ENCODE peak calls at places on chromosome 13, in ten cellular contexts. One of them, this sample, is unnamed.
A peak's percentile ranks its signal among the peaks of the same experiment; 100 is the strongest.

GRCh38 chr13:114105351-114106225 is 26.8 kb downstream of the RASA3 start:
- DNase-seq in breast epithelium: peak; percentile 43
- DNase-seq in GM23248: no peak
- DNase-seq in cardiac muscle cell: no peak
- DNase-seq in ovary: peak; percentile 17
- DNase-seq in upper lobe of right lung: peak; percentile 57
- DNase-seq in neural progenitor cell: no peak
- DNase-seq in tibial nerve: no peak
- DNase-seq in effector memory CD4-positive, alpha-beta T cell: no peak
- DNase-seq in uterus: peak; percentile 15
- DNase-seq in this sample: no peak

GRCh38 chr13:43687038-43687437 is 99.7 kb downstream of the ENOX1 start:
- DNase-seq in breast epithelium: no peak
- DNase-seq in GM23248: no peak
- DNase-seq in cardiac muscle cell: no peak
- DNase-seq in ovary: no peak
- DNase-seq in upper lobe of right lung: no peak
- DNase-seq in neural progenitor cell: no peak
- DNase-seq in tibial nerve: no peak
- DNase-seq in effector memory CD4-positive, alpha-beta T cell: no peak
- DNase-seq in uterus: no peak
- DNase-seq in this sample: no peak

GRCh38 chr13:24208314-24208713 is 47.8 kb downstream of the SPATA13 start:
- DNase-seq in breast epithelium: no peak
- DNase-seq in GM23248: peak; percentile 91
- DNase-seq in cardiac muscle cell: peak; percentile 82
- DNase-seq in ovary: no peak
- DNase-seq in upper lobe of right lung: no peak
- DNase-seq in neural progenitor cell: no peak
- DNase-seq in tibial nerve: peak; percentile 19
- DNase-seq in effector memory CD4-positive, alpha-beta T cell: no peak
- DNase-seq in uterus: no peak
- DNase-seq in this sample: no peak

GRCh38 chr13:34886476-34886875 is 55.6 kb upstream of the NBEA start:
- DNase-seq in breast epithelium: no peak
- DNase-seq in GM23248: peak; percentile 7
- DNase-seq in cardiac muscle cell: no peak
- DNase-seq in ovary: no peak
- DNase-seq in upper lobe of right lung: no peak
- DNase-seq in neural progenitor cell: no peak
- DNase-seq in tibial nerve: no peak
- DNase-seq in effector memory CD4-positive, alpha-beta T cell: no peak
- DNase-seq in uterus: no peak
- DNase-seq in this sample: no peak

GRCh38 chr13:24511824-24512207 is 762 bp downstream of the PARP4 start:
- DNase-seq in breast epithelium: no peak
- DNase-seq in GM23248: no peak
- DNase-seq in cardiac muscle cell: no peak
- DNase-seq in ovary: no peak
- DNase-seq in upper lobe of right lung: no peak
- DNase-seq in neural progenitor cell: no peak
- DNase-seq in tibial nerve: no peak
- DNase-seq in effector memory CD4-positive, alpha-beta T cell: no peak
- DNase-seq in uterus: no peak
- DNase-seq in this sample: no peak

GRCh38 chr13:94886191-94886590 is 173.8 kb upstream of the SOX21 start:
- DNase-seq in breast epithelium: no peak
- DNase-seq in GM23248: no peak
- DNase-seq in cardiac muscle cell: peak; percentile 17
- DNase-seq in ovary: no peak
- DNase-seq in upper lobe of right lung: no peak
- DNase-seq in neural progenitor cell: peak; percentile 5
- DNase-seq in tibial nerve: no peak
- DNase-seq in effector memory CD4-positive, alpha-beta T cell: no peak
- DNase-seq in uterus: no peak
- DNase-seq in this sample: no peak

GRCh38 chr13:48629282-48629681 is 24.4 kb upstream of the CYSLTR2 start:
- DNase-seq in breast epithelium: no peak
- DNase-seq in GM23248: no peak
- DNase-seq in cardiac muscle cell: no peak
- DNase-seq in ovary: no peak
- DNase-seq in upper lobe of right lung: no peak
- DNase-seq in neural progenitor cell: no peak
- DNase-seq in tibial nerve: no peak
- DNase-seq in effector memory CD4-positive, alpha-beta T cell: no peak
- DNase-seq in uterus: no peak
- DNase-seq in this sample: no peak

GRCh38 chr13:113552786-113553540 is 31.6 kb upstream of the TFDP1 start:
- DNase-seq in breast epithelium: peak; percentile 40
- DNase-seq in GM23248: no peak
- DNase-seq in cardiac muscle cell: no peak
- DNase-seq in ovary: peak; percentile 19
- DNase-seq in upper lobe of right lung: peak; percentile 32
- DNase-seq in neural progenitor cell: no peak
- DNase-seq in tibial nerve: no peak
- DNase-seq in effector memory CD4-positive, alpha-beta T cell: no peak
- DNase-seq in uterus: peak; percentile 9
- DNase-seq in this sample: no peak

GRCh38 chr13:33316890-33317289 is 31.3 kb upstream of the STARD13 start:
- DNase-seq in breast epithelium: no peak
- DNase-seq in GM23248: no peak
- DNase-seq in cardiac muscle cell: no peak
- DNase-seq in ovary: no peak
- DNase-seq in upper lobe of right lung: no peak
- DNase-seq in neural progenitor cell: no peak
- DNase-seq in tibial nerve: no peak
- DNase-seq in effector memory CD4-positive, alpha-beta T cell: no peak
- DNase-seq in uterus: no peak
- DNase-seq in this sample: no peak

GRCh38 chr13:40968416-40969000 is 50.6 kb downstream of the ELF1 start:
- DNase-seq in breast epithelium: no peak
- DNase-seq in GM23248: peak; percentile 13
- DNase-seq in cardiac muscle cell: no peak
- DNase-seq in ovary: no peak
- DNase-seq in upper lobe of right lung: no peak
- DNase-seq in neural progenitor cell: no peak
- DNase-seq in tibial nerve: no peak
- DNase-seq in effector memory CD4-positive, alpha-beta T cell: no peak
- DNase-seq in uterus: no peak
- DNase-seq in this sample: no peak

GRCh38 chr13:40970803-40971202 is 48.3 kb downstream of the ELF1 start:
- DNase-seq in breast epithelium: no peak
- DNase-seq in GM23248: no peak
- DNase-seq in cardiac muscle cell: no peak
- DNase-seq in ovary: no peak
- DNase-seq in upper lobe of right lung: no peak
- DNase-seq in neural progenitor cell: no peak
- DNase-seq in tibial nerve: no peak
- DNase-seq in effector memory CD4-positive, alpha-beta T cell: no peak
- DNase-seq in uterus: no peak
- DNase-seq in this sample: no peak

GRCh38 chr13:40969169-40969901 is 49.8 kb downstream of the ELF1 start:
- DNase-seq in breast epithelium: no peak
- DNase-seq in GM23248: no peak
- DNase-seq in cardiac muscle cell: no peak
- DNase-seq in ovary: no peak
- DNase-seq in upper lobe of right lung: no peak
- DNase-seq in neural progenitor cell: no peak
- DNase-seq in tibial nerve: no peak
- DNase-seq in effector memory CD4-positive, alpha-beta T cell: peak; percentile 21
- DNase-seq in uterus: no peak
- DNase-seq in this sample: no peak

GRCh38 chr13:40973409-40973808 is 45.7 kb downstream of the ELF1 start:
- DNase-seq in breast epithelium: no peak
- DNase-seq in GM23248: no peak
- DNase-seq in cardiac muscle cell: no peak
- DNase-seq in ovary: no peak
- DNase-seq in upper lobe of right lung: no peak
- DNase-seq in neural progenitor cell: no peak
- DNase-seq in tibial nerve: no peak
- DNase-seq in effector memory CD4-positive, alpha-beta T cell: no peak
- DNase-seq in uterus: no peak
- DNase-seq in this sample: no peak

DNA sequence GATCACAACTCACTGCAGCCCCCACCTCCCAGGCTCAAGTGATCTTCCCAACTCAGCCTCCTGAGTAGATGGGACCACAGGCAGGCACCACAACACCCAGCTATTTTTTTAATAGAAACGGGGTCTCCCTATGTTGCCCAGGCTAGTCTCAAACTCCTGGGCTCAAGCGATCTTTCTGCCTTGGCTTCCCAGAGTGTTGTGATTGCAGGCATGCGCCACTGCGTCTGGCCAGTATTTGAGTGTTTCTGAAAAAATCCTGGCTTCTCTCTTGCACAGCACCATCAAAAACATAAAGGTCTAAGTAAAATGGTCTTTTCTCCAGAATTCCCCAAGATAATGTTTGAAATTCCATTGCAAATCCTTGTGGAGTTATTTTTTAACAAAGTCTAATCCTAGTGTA is 47.8 kb downstream of the ELF1 start:
- DNase-seq in breast epithelium: no peak
- DNase-seq in GM23248: no peak
- DNase-seq in cardiac muscle cell: no peak
- DNase-seq in ovary: no peak
- DNase-seq in upper lobe of right lung: no peak
- DNase-seq in neural progenitor cell: no peak
- DNase-seq in tibial nerve: no peak
- DNase-seq in effector memory CD4-positive, alpha-beta T cell: no peak
- DNase-seq in uterus: no peak
- DNase-seq in this sample: no peak
- H3K4me1 ChIP-seq in breast epithelium: peaks cover 14% of the 10 kb centered on the region
- H3K4me1 ChIP-seq in GM23248: peaks cover 16% of the 10 kb centered on the region
- H3K4me1 ChIP-seq in cardiac muscle cell: peaks cover 16% of the 10 kb centered on the region
- H3K4me1 ChIP-seq in ovary: peaks cover 5% of the 10 kb centered on the region
- H3K4me1 ChIP-seq in upper lobe of right lung: peaks cover 88% of the 10 kb centered on the region
- H3K4me1 ChIP-seq in neural progenitor cell: peaks cover 7% of the 10 kb centered on the region
- H3K4me1 ChIP-seq in tibial nerve: no peaks in the 10 kb centered on the region
- H3K4me1 ChIP-seq in effector memory CD4-positive, alpha-beta T cell: peaks cover 54% of the 10 kb centered on the region
- H3K4me1 ChIP-seq in uterus: no peaks in the 10 kb centered on the region
- H3K4me1 ChIP-seq in this sample: no peaks in the 10 kb centered on the region

DNA sequence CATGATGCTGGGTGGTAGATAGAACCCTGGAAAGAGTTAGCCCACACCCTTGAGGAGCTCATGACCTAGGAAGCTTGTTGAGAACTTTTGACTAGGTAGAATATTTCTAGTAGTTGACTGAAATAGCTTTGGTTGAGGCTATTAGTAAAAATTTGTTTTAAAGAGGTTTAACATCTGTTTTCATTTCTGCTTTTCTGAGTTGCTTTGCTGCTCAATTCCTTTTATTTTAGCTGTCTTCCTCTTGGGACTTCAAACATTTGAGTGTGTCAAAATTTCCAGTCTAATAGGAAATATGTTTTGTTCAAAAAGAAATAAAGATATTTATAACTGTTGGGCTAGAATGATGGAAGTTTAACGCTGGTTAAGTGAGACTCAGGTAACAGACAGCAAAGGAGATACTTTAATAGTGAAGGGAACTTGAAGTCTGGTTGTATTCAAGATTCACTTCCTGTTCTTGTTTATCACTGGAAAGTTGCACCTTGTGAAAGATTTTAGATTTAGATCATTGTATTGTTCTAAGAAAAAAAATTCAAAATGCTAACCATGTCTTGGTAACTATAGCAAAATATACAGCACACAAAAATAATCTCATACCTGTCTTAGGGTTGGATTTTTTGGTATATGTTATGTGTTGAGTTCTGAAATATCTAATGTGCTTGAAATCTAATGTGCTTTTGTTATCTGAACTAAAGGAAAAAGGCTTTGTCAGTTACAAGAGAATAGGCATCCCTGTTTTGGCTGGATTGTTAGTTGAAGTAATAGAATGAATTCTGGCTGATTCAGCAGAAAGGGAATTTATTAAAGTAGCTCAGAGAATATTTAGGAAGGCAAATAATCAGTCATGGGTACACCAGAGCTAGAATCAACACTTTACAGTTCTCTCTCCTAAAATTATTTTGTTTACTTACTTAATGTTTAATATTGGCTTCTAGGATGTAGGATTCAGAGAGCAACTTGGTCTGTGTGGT is 24.4 kb upstream of the GPR18 start:
- DNase-seq in breast epithelium: no peak
- DNase-seq in GM23248: peak; percentile 60
- DNase-seq in cardiac muscle cell: no peak
- DNase-seq in ovary: no peak
- DNase-seq in upper lobe of right lung: no peak
- DNase-seq in neural progenitor cell: no peak
- DNase-seq in tibial nerve: no peak
- DNase-seq in effector memory CD4-positive, alpha-beta T cell: no peak
- DNase-seq in uterus: no peak
- DNase-seq in this sample: no peak
- H3K27ac ChIP-seq in breast epithelium: peak overlapping the region; percentile 40
- H3K27ac ChIP-seq in GM23248: peak overlapping the region; percentile 75
- H3K27ac ChIP-seq in cardiac muscle cell: no peak overlapping the region
- H3K27ac ChIP-seq in ovary: no peak overlapping the region
- H3K27ac ChIP-seq in upper lobe of right lung: peak overlapping the region; percentile 67
- H3K27ac ChIP-seq in neural progenitor cell: no peak overlapping the region
- H3K27ac ChIP-seq in tibial nerve: no peak overlapping the region
- H3K27ac ChIP-seq in effector memory CD4-positive, alpha-beta T cell: peak overlapping the region; percentile 87
- H3K27ac ChIP-seq in uterus: peak overlapping the region; percentile 37
- H3K27ac ChIP-seq in this sample: no peak overlapping the region

DNA sequence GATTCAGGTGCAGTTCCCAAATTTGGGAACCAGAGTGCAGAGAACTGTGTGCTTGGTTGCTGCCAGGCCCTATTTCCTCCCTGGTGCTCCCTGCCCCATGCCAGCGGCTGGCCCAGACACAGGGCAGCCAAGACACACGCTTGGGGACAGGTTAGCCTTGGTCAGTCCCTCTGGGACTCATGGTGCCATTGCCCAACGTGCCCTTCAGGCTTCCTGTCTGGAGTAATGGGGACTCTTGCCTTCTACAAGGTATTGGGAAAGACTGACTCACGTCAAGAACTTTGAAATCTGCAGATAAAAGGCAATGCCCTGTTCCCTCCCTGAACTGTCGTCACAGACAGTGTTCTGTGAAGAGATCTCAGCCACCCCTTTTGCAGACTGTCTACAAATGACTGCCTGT is 58.8 kb downstream of the GSX1 start:
- DNase-seq in breast epithelium: no peak
- DNase-seq in GM23248: no peak
- DNase-seq in cardiac muscle cell: no peak
- DNase-seq in ovary: no peak
- DNase-seq in upper lobe of right lung: no peak
- DNase-seq in neural progenitor cell: no peak
- DNase-seq in tibial nerve: no peak
- DNase-seq in effector memory CD4-positive, alpha-beta T cell: no peak
- DNase-seq in uterus: no peak
- DNase-seq in this sample: no peak
- H3K4me1 ChIP-seq in breast epithelium: no peaks in the 10 kb centered on the region
- H3K4me1 ChIP-seq in GM23248: no peaks in the 10 kb centered on the region
- H3K4me1 ChIP-seq in cardiac muscle cell: no peaks in the 10 kb centered on the region
- H3K4me1 ChIP-seq in ovary: no peaks in the 10 kb centered on the region
- H3K4me1 ChIP-seq in upper lobe of right lung: no peaks in the 10 kb centered on the region
- H3K4me1 ChIP-seq in neural progenitor cell: no peaks in the 10 kb centered on the region
- H3K4me1 ChIP-seq in tibial nerve: no peaks in the 10 kb centered on the region
- H3K4me1 ChIP-seq in effector memory CD4-positive, alpha-beta T cell: no peaks in the 10 kb centered on the region
- H3K4me1 ChIP-seq in uterus: no peaks in the 10 kb centered on the region
- H3K4me1 ChIP-seq in this sample: peaks cover 2% of the 10 kb centered on the region

DNA sequence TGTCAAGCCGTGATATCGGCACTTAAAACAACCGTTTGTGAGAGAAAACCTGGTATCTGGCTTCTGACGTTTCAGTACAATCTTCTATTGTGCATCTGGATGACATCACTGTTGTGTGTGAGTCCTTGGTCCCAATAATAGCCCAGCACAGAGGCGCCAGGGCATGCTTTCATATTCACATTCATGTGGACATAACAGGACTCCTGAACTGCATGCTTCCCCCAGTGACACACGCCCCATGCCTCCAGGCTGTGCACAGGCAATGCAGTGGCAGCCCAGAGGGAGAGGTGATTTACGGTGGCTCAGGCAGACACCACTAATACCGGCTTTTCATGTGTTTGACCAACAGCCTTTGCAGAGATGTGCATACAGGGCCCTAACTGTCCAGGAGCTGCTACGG is 58.1 kb downstream of the MRPL57 start:
- DNase-seq in breast epithelium: no peak
- DNase-seq in GM23248: peak; percentile 65
- DNase-seq in cardiac muscle cell: no peak
- DNase-seq in ovary: no peak
- DNase-seq in upper lobe of right lung: no peak
- DNase-seq in neural progenitor cell: no peak
- DNase-seq in tibial nerve: no peak
- DNase-seq in effector memory CD4-positive, alpha-beta T cell: no peak
- DNase-seq in uterus: no peak
- DNase-seq in this sample: no peak
- H3K27ac ChIP-seq in breast epithelium: no peak overlapping the region
- H3K27ac ChIP-seq in GM23248: no peak overlapping the region
- H3K27ac ChIP-seq in cardiac muscle cell: no peak overlapping the region
- H3K27ac ChIP-seq in ovary: peak overlapping the region; percentile 72
- H3K27ac ChIP-seq in upper lobe of right lung: no peak overlapping the region
- H3K27ac ChIP-seq in neural progenitor cell: no peak overlapping the region
- H3K27ac ChIP-seq in tibial nerve: no peak overlapping the region
- H3K27ac ChIP-seq in effector memory CD4-positive, alpha-beta T cell: no peak overlapping the region
- H3K27ac ChIP-seq in uterus: no peak overlapping the region
- H3K27ac ChIP-seq in this sample: no peak overlapping the region